ENCODE peak calls at places on chromosome 6, in four cellular contexts. P, S, G and R are unnamed samples.

GRCh38 chr6:45105170-45105820 is 222.8 kb upstream of the RUNX2 start:
- DNase-seq in P (peak; percentile 61), S (no peak), G (no peak), R (no peak)

GRCh38 chr6:562052-562676 is 94.7 kb downstream of the HUS1B start:
- DNase-seq in S (no peak), P (no peak), G (no peak), R (no peak)

GRCh38 chr6:2970753-2971419 is 481 bp downstream of the SERPINB6 start:
- DNase-seq in P (peak; percentile 42), G (no peak), S (peak; percentile 60), R (peak; percentile 75)

GRCh38 chr6:157823001-157823522 is at the start of gene SNX9:
- DNase-seq in P (peak; percentile 63), G (no peak), S (peak; percentile 85), R (peak; percentile 91)

GRCh38 chr6:3878048-3878666 is 29.0 kb downstream of the FAM50B start:
- DNase-seq in S (no peak), P (no peak), G (no peak), R (no peak)

GRCh38 chr6:151475653-151476523 is 17.9 kb upstream of the CCDC170 start:
- DNase-seq in G (peak; percentile 42), P (peak; percentile 19), S (peak; percentile 66), R (peak; percentile 25)

GRCh38 chr6:122733259-122733658 is 46.3 kb upstream of the FABP7 start:
- DNase-seq in S (no peak), P (no peak), G (no peak), R (no peak)

GRCh38 chr6:108564178-108564577 is 3.5 kb downstream of the FOXO3 start:
- DNase-seq in G (peak; percentile 98), S (no peak), P (peak; percentile 99), R (no peak)

DNA sequence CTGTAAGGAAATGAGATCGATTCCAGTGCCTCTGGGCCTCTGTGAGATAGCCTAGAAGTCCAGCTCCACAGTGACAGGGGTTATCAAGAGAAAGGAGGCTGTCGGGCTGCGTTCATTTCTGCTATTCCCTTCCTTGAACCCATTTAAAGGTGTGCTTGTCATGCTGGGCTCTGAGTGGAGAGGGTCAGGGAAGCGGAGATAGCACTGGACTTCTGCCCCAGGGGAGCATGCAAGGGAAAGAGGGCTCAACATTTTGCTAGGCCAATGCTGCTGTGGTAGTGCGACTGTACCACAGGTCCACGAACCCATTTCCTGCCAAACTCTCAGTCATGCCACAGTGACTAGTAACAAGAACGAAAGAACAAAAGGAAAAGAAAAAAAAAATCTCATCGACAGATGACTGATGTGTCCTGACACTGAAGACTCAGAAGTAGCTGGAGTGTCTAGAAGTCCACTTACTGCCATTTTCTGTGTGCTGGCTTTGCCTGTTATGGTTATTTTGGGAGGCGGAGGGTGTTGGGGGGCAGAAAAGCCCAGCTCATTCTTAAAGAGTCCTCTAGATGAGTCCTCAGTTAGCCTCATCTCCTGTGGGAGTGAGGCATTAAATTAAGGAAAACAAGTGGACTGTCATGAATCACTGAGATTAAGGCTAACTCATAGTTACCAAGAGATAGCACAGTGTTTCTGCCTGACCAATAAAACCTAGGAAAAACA is 8.1 kb downstream of the NEDD9 start:
- DNase-seq in P (peak; percentile 75), S (no peak), G (no peak), R (no peak)
- H3K4me3 ChIP-seq in P (no peak overlapping the region), S (no peak overlapping the region), G (no peak overlapping the region), R (no peak overlapping the region)

GRCh38 chr6:17845598-17845997 is 138.9 kb upstream of the NUP153 start:
- DNase-seq in S (peak; percentile 8), G (no peak), P (no peak), R (no peak)
- H3K27ac ChIP-seq in S (no peak overlapping the region), G (no peak overlapping the region), P (no peak overlapping the region), R (no peak overlapping the region)

GRCh38 chr6:37306026-37306425 is 47.8 kb upstream of the RNF8 start:
- DNase-seq in P (no peak), S (no peak), G (peak; percentile 31), R (no peak)
- H3K4me3 ChIP-seq in P (no peak overlapping the region), S (no peak overlapping the region), G (no peak overlapping the region), R (no peak overlapping the region)

GRCh38 chr6:35065870-35066269 is 75.3 kb downstream of the TCP11 start:
- DNase-seq in P (no peak), G (no peak), S (no peak), R (no peak)
- H3K27ac ChIP-seq in P (no peak overlapping the region), G (no peak overlapping the region), S (no peak overlapping the region), R (no peak overlapping the region)

DNA sequence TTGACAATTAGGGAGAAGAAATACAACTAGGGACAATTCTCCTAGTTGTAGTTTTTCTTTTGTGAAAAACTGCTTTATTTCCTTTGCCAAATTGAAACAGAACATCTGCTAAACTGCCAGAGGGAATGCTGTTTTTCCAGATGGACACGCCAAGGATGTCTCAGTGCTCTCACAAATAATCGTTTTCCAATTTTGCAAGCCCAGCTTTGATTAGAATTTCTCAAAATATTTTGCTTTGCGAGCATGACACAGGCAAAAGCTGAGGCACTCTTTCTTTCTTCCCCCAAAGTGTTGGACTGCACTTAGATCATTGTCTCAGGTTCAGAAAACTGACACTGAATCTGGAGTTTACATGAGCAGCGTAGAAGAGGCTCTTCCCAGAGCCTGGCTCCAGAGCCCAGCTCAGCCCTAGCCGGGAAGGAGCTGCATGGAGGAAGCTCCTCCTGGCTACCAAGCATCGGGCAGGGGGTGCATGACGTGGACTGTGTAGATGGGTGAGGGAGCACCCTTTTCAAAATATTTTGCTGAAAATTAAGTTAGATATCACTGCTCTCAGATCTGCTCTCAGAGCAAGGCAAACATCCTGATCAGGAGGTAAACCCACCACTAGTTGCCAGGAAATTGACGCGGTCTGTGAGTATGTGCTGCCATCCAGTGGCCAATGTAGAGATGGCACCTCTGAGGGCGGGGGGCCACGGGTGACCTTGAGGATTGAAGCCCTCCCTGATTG is 107.5 kb downstream of the SLC22A3 start:
- DNase-seq in P (peak; percentile 25), G (no peak), S (peak; percentile 67), R (peak; percentile 76)
- H3K4me3 ChIP-seq in P (no peak overlapping the region), G (no peak overlapping the region), S (no peak overlapping the region), R (no peak overlapping the region)